ENCODE peak calls at places on chromosomes 2 and 18, in ten cellular contexts. Q, H, S, U, V, J, B, I, M and A are unnamed samples.

GRCh38 chr2:82968381-82968780 is 1490.7 kb downstream of the SUCLG1 start:
- DNase-seq in B (peak; percentile 0), V (peak; percentile 0), H (no peak), I (no peak), S (no peak), Q (no peak), U (no peak), M (no peak), J (no peak), A (no peak)

GRCh38 chr2:24287171-24287570 is 73.2 kb downstream of the ITSN2 start:
- DNase-seq in H (no peak), V (no peak), B (no peak), U (no peak), J (no peak), S (no peak), M (no peak), Q (no peak), I (no peak), A (no peak)

GRCh38 chr2:172086349-172087190 is 1.3 kb downstream of the DLX1 start:
- DNase-seq in H (peak; percentile 65), I (peak; percentile 30), J (no peak), B (no peak), U (no peak), M (peak; percentile 57), S (no peak), V (no peak), Q (no peak), A (no peak)

GRCh38 chr2:134435505-134435904 is 181.6 kb downstream of the MGAT5 start:
- DNase-seq in M (no peak), J (no peak), I (no peak), Q (no peak), H (no peak), B (no peak), U (no peak), V (no peak), S (no peak), A (no peak)

GRCh38 chr18:77133920-77134496 is 1.4 kb upstream of the MBP start:
- DNase-seq in U (no peak), B (peak; percentile 38), V (no peak), I (no peak), M (peak; percentile 69), Q (no peak), H (no peak), S (no peak), J (peak; percentile 44), A (no peak)

GRCh38 chr2:101486258-101486701 is 11.4 kb upstream of the RFX8 start:
- DNase-seq in H (no peak), I (no peak), B (no peak), S (no peak), M (no peak), V (no peak), J (no peak), Q (no peak), U (no peak), A (no peak)

GRCh38 chr2:29802976-29803375 is 118.4 kb downstream of the ALK start:
- DNase-seq in M (no peak), U (no peak), V (no peak), J (no peak), H (no peak), B (peak; percentile 14), S (no peak), I (no peak), Q (no peak), A (no peak)

GRCh38 chr2:54015809-54016703 is 45.3 kb upstream of the PSME4 start:
- DNase-seq in M (no peak), Q (no peak), I (peak; percentile 11), U (peak; percentile 11), S (no peak), H (no peak), J (peak; percentile 33), B (peak; percentile 89), V (peak; percentile 56), A (peak; percentile 73)

GRCh38 chr2:25690058-25690457 is 16.7 kb upstream of the DTNB start:
- DNase-seq in M (no peak), U (no peak), B (peak; percentile 25), H (no peak), S (peak; percentile 37), V (no peak), I (peak; percentile 44), Q (no peak), J (no peak), A (no peak)